ENCODE peak calls at places on chromosomes 12 and 14, in four cellular contexts. J is AG04450, Z is NAMALWA, G is RPMI8226. P is an unnamed sample.

GRCh38 chr12:132614861-132615578 is 3.6 kb upstream of the P2RX2 start:
- DNase-seq in J (peak), Z (peak), G (peak), P (peak)

GRCh38 chr12:92408072-92408900 is 262.6 kb upstream of the BTG1 start:
- DNase-seq in J (no peak), Z (peak), G (peak), P (no peak)

GRCh38 chr12:95918194-95918993 is 24.0 kb downstream of the CCDC38 start:
- DNase-seq in J (no peak), Z (peak), G (peak), P (no peak)

GRCh38 chr12:104643093-104643646 is 186.4 kb downstream of the CHST11 start:
- DNase-seq in J (no peak), Z (no peak), G (no peak), P (no peak)

GRCh38 chr14:59969319-59969718 is 49.4 kb downstream of the LRRC9 start:
- DNase-seq in J (peak), Z (no peak), G (no peak), P (no peak)

GRCh38 chr12:97513921-97514320 is 51.3 kb downstream of the RMST start:
- DNase-seq in J (no peak), Z (no peak), G (no peak), P (no peak)

GRCh38 chr14:52025310-52025709 is 36.0 kb downstream of the RTRAF start:
- DNase-seq in J (peak), Z (no peak), G (no peak), P (no peak)

GRCh38 chr14:22432348-22432976 is 156.6 kb downstream of the DAD1 start:
- DNase-seq in J (peak), Z (peak), G (peak), P (peak)

GRCh38 chr14:58823309-58823708 is 185.5 kb downstream of the DACT1 start:
- DNase-seq in J (no peak), Z (no peak), G (no peak), P (no peak)

GRCh38 chr14:95784137-95784536 is 70.2 kb upstream of the TCL1A start:
- DNase-seq in J (no peak), Z (peak), G (peak), P (no peak)

GRCh38 chr14:30108975-30109700 is 181.5 kb upstream of the PRKD1 start:
- DNase-seq in J (peak), Z (no peak), G (no peak), P (no peak)

GRCh38 chr14:100789460-100790417 is 36.2 kb upstream of the MEG3 start:
- DNase-seq in J (no peak), Z (no peak), G (no peak), P (no peak)

GRCh38 chr14:93100570-93100969 is 15.2 kb downstream of the ITPK1 start:
- DNase-seq in J (no peak), Z (no peak), G (no peak), P (no peak)